ENCODE peak calls at places on chromosome 20, in six cellular contexts. One of them, this sample, is unnamed. For H3K4me1, the result is how much of the 10 kb centered on the place peaks cover.

GRCh38 chr20:3412600-3413392 is 5.3 kb upstream of the DNAAF9 start:
- DNase-seq in effector memory CD4-positive, alpha-beta T cell: no peak
- DNase-seq in endodermal cell: no peak
- DNase-seq in DND-41: no peak
- DNase-seq in CD8-positive, alpha-beta T cell: no peak
- DNase-seq in body of pancreas: no peak
- DNase-seq in this sample: no peak

GRCh38 chr20:37890108-37890507 is 12.8 kb upstream of the VSTM2L start:
- DNase-seq in effector memory CD4-positive, alpha-beta T cell: no peak
- DNase-seq in endodermal cell: no peak
- DNase-seq in DND-41: no peak
- DNase-seq in CD8-positive, alpha-beta T cell: no peak
- DNase-seq in body of pancreas: no peak
- DNase-seq in this sample: no peak

GRCh38 chr20:23409800-23410199 is 11.5 kb downstream of the NAPB start:
- DNase-seq in effector memory CD4-positive, alpha-beta T cell: no peak
- DNase-seq in endodermal cell: no peak
- DNase-seq in DND-41: no peak
- DNase-seq in CD8-positive, alpha-beta T cell: no peak
- DNase-seq in body of pancreas: no peak
- DNase-seq in this sample: no peak

GRCh38 chr20:57785720-57786119 is 75.9 kb upstream of the PMEPA1 start:
- DNase-seq in effector memory CD4-positive, alpha-beta T cell: no peak
- DNase-seq in endodermal cell: peak
- DNase-seq in DND-41: no peak
- DNase-seq in CD8-positive, alpha-beta T cell: no peak
- DNase-seq in body of pancreas: no peak
- DNase-seq in this sample: no peak

GRCh38 chr20:64173116-64173515 is 8.9 kb downstream of the MYT1 start:
- DNase-seq in effector memory CD4-positive, alpha-beta T cell: no peak
- DNase-seq in endodermal cell: no peak
- DNase-seq in DND-41: no peak
- DNase-seq in CD8-positive, alpha-beta T cell: no peak
- DNase-seq in body of pancreas: no peak
- DNase-seq in this sample: no peak

GRCh38 chr20:62584671-62585512 is 57.4 kb upstream of the SLCO4A1 start:
- DNase-seq in effector memory CD4-positive, alpha-beta T cell: no peak
- DNase-seq in endodermal cell: no peak
- DNase-seq in DND-41: no peak
- DNase-seq in CD8-positive, alpha-beta T cell: no peak
- DNase-seq in body of pancreas: no peak
- DNase-seq in this sample: no peak

GRCh38 chr20:6164421-6165341 is 41.9 kb upstream of the FERMT1 start:
- DNase-seq in effector memory CD4-positive, alpha-beta T cell: no peak
- DNase-seq in endodermal cell: no peak
- DNase-seq in DND-41: no peak
- DNase-seq in CD8-positive, alpha-beta T cell: no peak
- DNase-seq in body of pancreas: peak
- DNase-seq in this sample: no peak

GRCh38 chr20:62088258-62089127 is 22.8 kb upstream of the TAF4 start:
- DNase-seq in effector memory CD4-positive, alpha-beta T cell: no peak
- DNase-seq in endodermal cell: peak
- DNase-seq in DND-41: no peak
- DNase-seq in CD8-positive, alpha-beta T cell: no peak
- DNase-seq in body of pancreas: peak
- DNase-seq in this sample: no peak

GRCh38 chr20:57582432-57583288 is 21.8 kb downstream of the PCK1 start:
- DNase-seq in effector memory CD4-positive, alpha-beta T cell: no peak
- DNase-seq in endodermal cell: peak
- DNase-seq in DND-41: peak
- DNase-seq in CD8-positive, alpha-beta T cell: no peak
- DNase-seq in body of pancreas: peak
- DNase-seq in this sample: no peak

DNA sequence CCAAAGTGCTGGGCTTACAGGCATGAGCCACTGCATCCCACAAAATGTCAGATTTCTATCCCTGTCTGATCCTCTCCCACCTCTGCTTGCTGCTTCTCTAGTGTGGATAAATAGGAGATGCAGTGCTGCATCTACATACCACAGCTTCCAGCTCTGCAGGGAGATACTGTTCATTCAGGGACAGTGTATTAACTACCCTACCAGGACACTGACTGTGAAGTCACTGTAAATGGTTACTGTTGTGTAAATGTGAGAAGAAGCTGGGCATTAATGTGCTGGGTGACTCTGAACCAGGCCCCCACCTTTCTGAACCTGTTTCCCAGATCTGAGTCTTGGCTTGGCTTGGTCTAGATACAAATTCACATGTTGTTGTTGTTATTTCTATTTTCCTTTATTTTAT is 488.6 kb upstream of the SULF2 start:
- DNase-seq in effector memory CD4-positive, alpha-beta T cell: no peak
- DNase-seq in endodermal cell: peak
- DNase-seq in DND-41: no peak
- DNase-seq in CD8-positive, alpha-beta T cell: no peak
- DNase-seq in body of pancreas: no peak
- DNase-seq in this sample: no peak
- H3K4me1 ChIP-seq in effector memory CD4-positive, alpha-beta T cell: under half
- H3K4me1 ChIP-seq in endodermal cell: under half
- H3K4me1 ChIP-seq in DND-41: under half
- H3K4me1 ChIP-seq in CD8-positive, alpha-beta T cell: under half
- H3K4me1 ChIP-seq in body of pancreas: under half
- H3K4me1 ChIP-seq in this sample: under half

DNA sequence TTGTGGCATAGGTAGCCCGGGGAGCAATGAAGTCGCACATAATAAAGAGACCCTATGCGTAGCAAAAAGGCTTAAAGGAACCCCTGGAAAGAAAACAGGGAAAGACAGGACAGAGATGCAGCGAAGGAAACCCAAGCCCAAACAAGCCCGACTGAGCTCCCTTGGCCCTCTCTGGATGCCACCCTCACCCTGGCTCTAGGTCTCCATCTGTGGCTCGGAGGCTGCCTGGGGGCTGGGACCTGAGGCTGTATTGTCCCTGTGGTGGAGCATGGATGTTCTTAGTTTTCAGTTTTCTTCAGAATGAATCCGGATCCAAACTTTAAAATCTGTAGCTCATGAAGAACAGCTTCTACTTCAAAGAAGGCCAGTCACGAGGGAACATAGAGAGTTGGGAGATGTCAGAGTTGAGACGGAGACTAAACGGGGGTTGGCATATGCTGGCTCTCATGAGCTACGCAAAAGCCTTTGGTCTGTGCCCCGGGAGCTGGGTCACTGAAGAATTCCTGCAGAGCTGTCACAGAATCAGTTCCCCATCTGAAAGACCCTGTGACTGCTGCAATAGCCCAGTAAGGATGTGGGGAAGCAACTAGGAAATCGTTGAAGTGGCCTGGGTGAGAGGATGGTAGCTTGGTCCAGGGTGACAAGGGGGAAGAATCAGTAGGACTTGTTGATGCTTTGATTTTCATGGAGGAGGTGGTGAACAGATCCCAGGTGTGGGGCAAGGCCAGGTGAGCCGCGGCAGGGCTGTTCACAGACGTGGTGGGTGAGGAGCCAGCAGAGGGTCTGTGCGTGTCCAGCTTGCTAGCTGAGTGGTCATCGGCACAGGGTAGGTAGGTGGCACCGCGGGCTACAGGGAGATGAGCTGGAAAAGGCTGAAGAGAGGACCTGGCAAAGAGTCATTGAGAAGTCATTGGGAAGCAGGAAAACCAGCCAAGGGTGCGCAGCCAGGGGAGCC is 35.2 kb downstream of the SYNDIG1 start:
- DNase-seq in effector memory CD4-positive, alpha-beta T cell: no peak
- DNase-seq in endodermal cell: no peak
- DNase-seq in DND-41: no peak
- DNase-seq in CD8-positive, alpha-beta T cell: no peak
- DNase-seq in body of pancreas: no peak
- DNase-seq in this sample: no peak
- H3K27ac ChIP-seq in effector memory CD4-positive, alpha-beta T cell: no peak
- H3K27ac ChIP-seq in endodermal cell: no peak
- H3K27ac ChIP-seq in DND-41: no peak
- H3K27ac ChIP-seq in CD8-positive, alpha-beta T cell: no peak
- H3K27ac ChIP-seq in body of pancreas: no peak
- H3K27ac ChIP-seq in this sample: no peak

GRCh38 chr20:49769125-49769581 is 43.5 kb upstream of the SLC9A8 start:
- DNase-seq in effector memory CD4-positive, alpha-beta T cell: no peak
- DNase-seq in endodermal cell: no peak
- DNase-seq in DND-41: no peak
- DNase-seq in CD8-positive, alpha-beta T cell: no peak
- DNase-seq in body of pancreas: no peak
- DNase-seq in this sample: no peak

GRCh38 chr20:49765846-49766541 is 46.6 kb upstream of the SLC9A8 start:
- DNase-seq in effector memory CD4-positive, alpha-beta T cell: no peak
- DNase-seq in endodermal cell: no peak
- DNase-seq in DND-41: no peak
- DNase-seq in CD8-positive, alpha-beta T cell: no peak
- DNase-seq in body of pancreas: no peak
- DNase-seq in this sample: no peak

GRCh38 chr20:49770634-49771033 is 42.0 kb upstream of the SLC9A8 start:
- DNase-seq in effector memory CD4-positive, alpha-beta T cell: no peak
- DNase-seq in endodermal cell: no peak
- DNase-seq in DND-41: no peak
- DNase-seq in CD8-positive, alpha-beta T cell: no peak
- DNase-seq in body of pancreas: no peak
- DNase-seq in this sample: no peak

GRCh38 chr20:49766979-49767419 is 45.6 kb upstream of the SLC9A8 start:
- DNase-seq in effector memory CD4-positive, alpha-beta T cell: no peak
- DNase-seq in endodermal cell: no peak
- DNase-seq in DND-41: peak
- DNase-seq in CD8-positive, alpha-beta T cell: no peak
- DNase-seq in body of pancreas: no peak
- DNase-seq in this sample: no peak

DNA sequence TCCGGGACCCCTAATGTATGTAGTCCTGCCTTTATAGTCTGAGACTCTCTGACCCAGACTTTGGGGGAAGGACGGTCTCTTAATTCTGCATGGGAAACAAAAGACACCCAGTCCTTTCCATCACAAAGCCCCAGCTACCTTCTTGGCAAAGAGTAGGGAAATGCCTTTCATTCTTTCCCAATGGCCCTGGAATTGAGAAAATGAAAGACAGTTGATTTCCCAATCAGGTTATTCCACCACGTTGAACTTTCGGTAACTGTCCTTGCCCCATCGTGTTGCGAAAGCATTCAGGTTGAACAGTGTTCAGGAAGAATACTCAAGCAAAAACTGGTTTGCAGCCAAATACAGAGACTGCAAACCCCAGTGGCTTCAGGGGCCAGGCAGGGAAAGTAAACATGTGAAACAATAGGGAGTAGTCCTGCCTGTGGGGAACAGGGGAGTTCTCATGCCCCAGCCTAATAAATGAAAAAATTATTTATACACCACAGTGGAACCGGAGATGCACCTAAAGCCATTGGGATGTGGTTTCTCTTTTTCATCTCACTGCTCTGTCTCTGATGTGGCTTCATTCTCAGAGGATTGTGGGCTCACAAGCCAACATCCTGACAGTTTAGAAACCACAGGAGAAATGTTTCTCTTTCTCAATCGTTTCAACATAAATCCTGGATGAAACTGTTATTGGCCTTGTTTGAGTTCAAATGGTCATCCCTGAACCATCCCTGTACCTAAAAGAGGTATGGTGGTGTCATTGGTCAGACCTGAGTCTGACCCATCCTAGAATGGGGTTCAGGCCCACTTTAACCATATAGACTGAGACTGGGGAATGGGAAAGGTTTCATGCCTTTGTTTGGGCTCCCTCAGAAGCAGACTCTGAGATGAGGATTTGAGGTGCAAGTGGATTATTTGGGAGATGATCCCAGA is 44.2 kb upstream of the SLC9A8 start:
- DNase-seq in effector memory CD4-positive, alpha-beta T cell: peak
- DNase-seq in endodermal cell: peak
- DNase-seq in DND-41: peak
- DNase-seq in CD8-positive, alpha-beta T cell: no peak
- DNase-seq in body of pancreas: peak
- DNase-seq in this sample: no peak
- H3K4me3 ChIP-seq in effector memory CD4-positive, alpha-beta T cell: no peak
- H3K4me3 ChIP-seq in endodermal cell: peak
- H3K4me3 ChIP-seq in DND-41: peak
- H3K4me3 ChIP-seq in CD8-positive, alpha-beta T cell: no peak
- H3K4me3 ChIP-seq in body of pancreas: no peak
- H3K4me3 ChIP-seq in this sample: no peak

GRCh38 chr20:22370137-22370536 is 214.2 kb downstream of the FOXA2 start:
- DNase-seq in effector memory CD4-positive, alpha-beta T cell: no peak
- DNase-seq in endodermal cell: no peak
- DNase-seq in DND-41: no peak
- DNase-seq in CD8-positive, alpha-beta T cell: no peak
- DNase-seq in body of pancreas: no peak
- DNase-seq in this sample: no peak
- H3K4me1 ChIP-seq in effector memory CD4-positive, alpha-beta T cell: under half
- H3K4me1 ChIP-seq in endodermal cell: under half
- H3K4me1 ChIP-seq in DND-41: under half
- H3K4me1 ChIP-seq in CD8-positive, alpha-beta T cell: under half
- H3K4me1 ChIP-seq in body of pancreas: under half
- H3K4me1 ChIP-seq in this sample: under half

GRCh38 chr20:39040116-39040515 is 78.0 kb downstream of the DHX35 start:
- DNase-seq in effector memory CD4-positive, alpha-beta T cell: no peak
- DNase-seq in endodermal cell: no peak
- DNase-seq in DND-41: no peak
- DNase-seq in CD8-positive, alpha-beta T cell: no peak
- DNase-seq in body of pancreas: no peak
- DNase-seq in this sample: no peak

GRCh38 chr20:39039261-39039660 is 77.1 kb downstream of the DHX35 start:
- DNase-seq in effector memory CD4-positive, alpha-beta T cell: no peak
- DNase-seq in endodermal cell: no peak
- DNase-seq in DND-41: no peak
- DNase-seq in CD8-positive, alpha-beta T cell: no peak
- DNase-seq in body of pancreas: no peak
- DNase-seq in this sample: no peak

GRCh38 chr20:39038495-39038894 is 76.4 kb downstream of the DHX35 start:
- DNase-seq in effector memory CD4-positive, alpha-beta T cell: no peak
- DNase-seq in endodermal cell: no peak
- DNase-seq in DND-41: no peak
- DNase-seq in CD8-positive, alpha-beta T cell: no peak
- DNase-seq in body of pancreas: no peak
- DNase-seq in this sample: no peak

GRCh38 chr20:39042279-39043150 is 80.4 kb downstream of the DHX35 start:
- DNase-seq in effector memory CD4-positive, alpha-beta T cell: no peak
- DNase-seq in endodermal cell: no peak
- DNase-seq in DND-41: no peak
- DNase-seq in CD8-positive, alpha-beta T cell: no peak
- DNase-seq in body of pancreas: no peak
- DNase-seq in this sample: no peak

GRCh38 chr20:39041067-39041466 is 78.9 kb downstream of the DHX35 start:
- DNase-seq in effector memory CD4-positive, alpha-beta T cell: no peak
- DNase-seq in endodermal cell: no peak
- DNase-seq in DND-41: no peak
- DNase-seq in CD8-positive, alpha-beta T cell: no peak
- DNase-seq in body of pancreas: no peak
- DNase-seq in this sample: no peak
- H3K27ac ChIP-seq in effector memory CD4-positive, alpha-beta T cell: no peak
- H3K27ac ChIP-seq in endodermal cell: no peak
- H3K27ac ChIP-seq in DND-41: no peak
- H3K27ac ChIP-seq in CD8-positive, alpha-beta T cell: no peak
- H3K27ac ChIP-seq in body of pancreas: no peak
- H3K27ac ChIP-seq in this sample: no peak

DNA sequence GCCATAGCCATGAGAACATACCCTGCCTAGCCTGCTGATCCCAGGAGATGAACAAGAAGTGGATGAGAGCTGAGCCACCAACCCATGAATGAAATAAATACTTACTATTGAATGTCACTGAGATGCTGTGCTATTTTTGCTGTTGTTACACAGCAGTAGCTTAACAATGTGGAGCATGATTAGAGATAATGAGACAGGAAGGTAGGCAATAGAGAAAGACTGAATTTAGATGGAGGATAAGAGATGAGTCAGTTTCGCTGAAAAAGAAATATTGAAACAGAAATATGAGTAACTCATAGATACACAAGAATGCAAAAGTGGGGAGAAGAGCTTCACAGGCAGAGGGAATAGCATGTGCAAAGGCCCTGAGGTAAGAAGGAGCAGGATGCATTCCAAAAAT is 94.9 kb upstream of the TOP1 start:
- DNase-seq in effector memory CD4-positive, alpha-beta T cell: no peak
- DNase-seq in endodermal cell: no peak
- DNase-seq in DND-41: no peak
- DNase-seq in CD8-positive, alpha-beta T cell: no peak
- DNase-seq in body of pancreas: no peak
- DNase-seq in this sample: no peak
- H3K4me3 ChIP-seq in effector memory CD4-positive, alpha-beta T cell: no peak
- H3K4me3 ChIP-seq in endodermal cell: no peak
- H3K4me3 ChIP-seq in DND-41: no peak
- H3K4me3 ChIP-seq in CD8-positive, alpha-beta T cell: no peak
- H3K4me3 ChIP-seq in body of pancreas: no peak
- H3K4me3 ChIP-seq in this sample: no peak